ENCODE peak calls at places on chromosomes 2 and 18, in eight cellular contexts. R, B, X, L, H, S, Q and N are unnamed samples. For H3K27me3, the result is how much of the 10 kb centered on the place peaks cover.

GRCh38 chr2:111055735-111056134 is 65.0 kb upstream of the BCL2L11 start:
- DNase-seq in R (no peak), B (no peak), X (no peak), L (no peak), H (no peak), S (no peak), Q (no peak), N (no peak)

GRCh38 chr2:149733936-149734685 is 146.5 kb upstream of the MMADHC start:
- DNase-seq in R (no peak), B (no peak), X (no peak), L (peak), H (no peak), S (no peak), Q (no peak), N (no peak)

GRCh38 chr2:5365871-5366461 is 326.2 kb upstream of the SOX11 start:
- DNase-seq in R (peak), B (no peak), X (peak), L (peak), H (peak), S (peak), Q (peak), N (no peak)

GRCh38 chr2:150143087-150143536 is 344.4 kb downstream of the RND3 start:
- DNase-seq in R (no peak), B (no peak), X (no peak), L (peak), H (no peak), S (no peak), Q (no peak), N (no peak)

GRCh38 chr18:80190311-80190710 is 57.0 kb downstream of the PARD6G start:
- DNase-seq in R (no peak), B (no peak), X (no peak), L (no peak), H (no peak), S (no peak), Q (peak), N (no peak)

GRCh38 chr2:222424281-222424728 is at the start of gene SGPP2:
- DNase-seq in R (peak), B (no peak), X (peak), L (no peak), H (no peak), S (no peak), Q (no peak), N (peak)

GRCh38 chr18:51110073-51110797 is 80.2 kb downstream of the SMAD4 start:
- DNase-seq in R (peak), B (no peak), X (peak), L (peak), H (peak), S (peak), Q (peak), N (peak)

GRCh38 chr18:38611036-38611964 is 1045.7 kb upstream of the CELF4 start:
- DNase-seq in R (no peak), B (no peak), X (no peak), L (no peak), H (no peak), S (no peak), Q (no peak), N (no peak)

GRCh38 chr18:48361801-48362200 is 47.4 kb downstream of the ZBTB7C start:
- DNase-seq in R (no peak), B (no peak), X (no peak), L (no peak), H (no peak), S (no peak), Q (no peak), N (no peak)

GRCh38 chr2:37742286-37742685 is 70.8 kb upstream of the CDC42EP3 start:
- DNase-seq in R (no peak), B (no peak), X (no peak), L (peak), H (no peak), S (no peak), Q (no peak), N (no peak)

GRCh38 chr2:49931243-49931642 is 776.9 kb upstream of the FSHR start:
- DNase-seq in R (no peak), B (no peak), X (no peak), L (no peak), H (no peak), S (no peak), Q (no peak), N (no peak)

GRCh38 chr18:74289137-74289536 is 2.6 kb downstream of the CYB5A start:
- DNase-seq in R (no peak), B (no peak), X (no peak), L (no peak), H (no peak), S (no peak), Q (no peak), N (no peak)

GRCh38 chr2:238021327-238021726 is 39.5 kb upstream of the SCLY start:
- DNase-seq in R (no peak), B (no peak), X (no peak), L (no peak), H (no peak), S (no peak), Q (no peak), N (no peak)

GRCh38 chr2:37358466-37358865 is 14.0 kb downstream of the QPCT start:
- DNase-seq in R (no peak), B (no peak), X (no peak), L (no peak), H (no peak), S (no peak), Q (no peak), N (no peak)

GRCh38 chr2:166092889-166093288 is 34.9 kb downstream of the SCN1A start:
- DNase-seq in R (no peak), B (peak), X (no peak), L (peak), H (no peak), S (no peak), Q (no peak), N (no peak)

GRCh38 chr18:37533647-37534565 is 31.7 kb downstream of the CELF4 start:
- DNase-seq in R (no peak), B (no peak), X (no peak), L (no peak), H (no peak), S (no peak), Q (no peak), N (no peak)

GRCh38 chr18:37525302-37525585 is 40.4 kb downstream of the CELF4 start:
- DNase-seq in R (no peak), B (no peak), X (no peak), L (no peak), H (no peak), S (no peak), Q (no peak), N (no peak)

GRCh38 chr18:37532917-37533316 is 32.7 kb downstream of the CELF4 start:
- DNase-seq in R (no peak), B (no peak), X (no peak), L (no peak), H (no peak), S (no peak), Q (no peak), N (no peak)

GRCh38 chr18:37529296-37529695 is 36.3 kb downstream of the CELF4 start:
- DNase-seq in R (no peak), B (no peak), X (no peak), L (no peak), H (no peak), S (no peak), Q (no peak), N (no peak)

GRCh38 chr18:37529863-37530262 is 35.7 kb downstream of the CELF4 start:
- DNase-seq in R (no peak), B (no peak), X (no peak), L (no peak), H (no peak), S (no peak), Q (no peak), N (no peak)
- H3K27me3 ChIP-seq in R (under half), B (under half), X (under half), L (under half), H (under half), S (under half), Q (under half), N (under half)

GRCh38 chr18:54129448-54130134 is 94.9 kb downstream of the MBD2 start:
- DNase-seq in R (no peak), B (no peak), X (no peak), L (no peak), H (no peak), S (no peak), Q (no peak), N (no peak)

GRCh38 chr18:54130177-54130576 is 94.3 kb downstream of the MBD2 start:
- DNase-seq in R (no peak), B (no peak), X (no peak), L (no peak), H (no peak), S (no peak), Q (no peak), N (no peak)

GRCh38 chr18:54127759-54128378 is 96.6 kb downstream of the MBD2 start:
- DNase-seq in R (no peak), B (peak), X (no peak), L (peak), H (no peak), S (peak), Q (no peak), N (no peak)

GRCh38 chr18:54130631-54131030 is 93.8 kb downstream of the MBD2 start:
- DNase-seq in R (no peak), B (no peak), X (no peak), L (no peak), H (no peak), S (no peak), Q (no peak), N (no peak)

GRCh38 chr18:54125429-54125828 is 99.0 kb downstream of the MBD2 start:
- DNase-seq in R (no peak), B (no peak), X (no peak), L (peak), H (no peak), S (no peak), Q (no peak), N (no peak)
- H3K27ac ChIP-seq in R (no peak), B (no peak), X (no peak), L (no peak), H (no peak), S (no peak), Q (no peak), N (no peak)

GRCh38 chr18:46754188-46754587 is 2.7 kb downstream of the ST8SIA5 start:
- DNase-seq in R (no peak), B (no peak), X (no peak), L (no peak), H (no peak), S (no peak), Q (no peak), N (no peak)

GRCh38 chr18:46755315-46756171 is 1.3 kb downstream of the ST8SIA5 start:
- DNase-seq in R (no peak), B (no peak), X (no peak), L (no peak), H (no peak), S (peak), Q (no peak), N (no peak)

GRCh38 chr18:46756172-46756558 is 688 bp downstream of the ST8SIA5 start:
- DNase-seq in R (no peak), B (no peak), X (no peak), L (no peak), H (no peak), S (peak), Q (no peak), N (no peak)

GRCh38 chr18:46754661-46755292 is 2.1 kb downstream of the ST8SIA5 start:
- DNase-seq in R (no peak), B (no peak), X (no peak), L (no peak), H (no peak), S (no peak), Q (no peak), N (no peak)

DNA sequence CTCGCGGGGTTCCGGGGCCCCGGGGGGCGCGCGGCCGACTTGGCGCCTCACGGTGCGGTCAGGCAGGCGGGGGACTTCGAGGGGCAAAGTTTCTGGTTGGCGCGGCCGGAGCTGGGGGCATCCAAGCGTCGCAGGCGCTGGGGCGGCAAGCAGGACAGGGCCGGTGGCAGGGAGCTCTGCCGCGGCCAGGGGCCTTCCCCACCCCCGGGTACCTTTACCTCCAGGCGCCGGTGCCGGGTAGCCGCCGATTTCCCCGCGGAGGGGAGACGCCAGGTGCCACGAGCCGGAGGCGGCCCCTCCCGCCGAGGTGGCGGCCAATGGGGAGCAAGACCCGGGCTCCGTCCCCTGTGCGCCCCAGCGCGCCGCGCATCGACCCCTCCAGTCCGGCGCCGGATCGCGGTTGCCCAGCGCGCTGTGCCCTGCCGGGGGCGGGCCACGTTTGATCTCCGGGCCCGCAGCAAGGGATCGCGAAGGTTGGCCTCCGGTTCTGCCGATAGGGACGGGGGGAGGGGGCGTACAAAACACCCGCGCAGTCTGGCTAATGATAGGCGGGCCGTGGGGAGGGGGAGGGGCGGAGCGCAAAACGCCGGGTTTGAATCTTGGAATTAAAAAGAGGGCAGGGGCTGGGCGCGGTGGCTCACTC is at the start of gene ST8SIA5:
- DNase-seq in R (no peak), B (no peak), X (no peak), L (no peak), H (peak), S (peak), Q (no peak), N (no peak)
- H3K27me3 ChIP-seq in R (under half), B (under half), X (half or more), L (half or more), H (under half), S (half or more), Q (under half), N (under half)

GRCh38 chr18:77035380-77035779 is 97.2 kb downstream of the MBP start:
- DNase-seq in R (no peak), B (no peak), X (no peak), L (no peak), H (no peak), S (no peak), Q (no peak), N (no peak)

GRCh38 chr18:77032121-77032758 is 100.3 kb downstream of the MBP start:
- DNase-seq in R (no peak), B (no peak), X (no peak), L (no peak), H (no peak), S (no peak), Q (no peak), N (no peak)

GRCh38 chr18:77030201-77030600 is 102.4 kb downstream of the MBP start:
- DNase-seq in R (no peak), B (no peak), X (no peak), L (no peak), H (no peak), S (no peak), Q (no peak), N (no peak)

GRCh38 chr18:77031662-77032061 is 100.9 kb downstream of the MBP start:
- DNase-seq in R (no peak), B (no peak), X (no peak), L (no peak), H (no peak), S (no peak), Q (no peak), N (no peak)

GRCh38 chr18:77033575-77033974 is 99.0 kb downstream of the MBP start:
- DNase-seq in R (no peak), B (no peak), X (no peak), L (no peak), H (no peak), S (no peak), Q (no peak), N (no peak)
- H3K27ac ChIP-seq in R (no peak), B (no peak), X (no peak), L (no peak), H (no peak), S (no peak), Q (no peak), N (no peak)

GRCh38 chr18:7601936-7602335 is 34.8 kb downstream of the PTPRM start:
- DNase-seq in R (no peak), B (no peak), X (no peak), L (no peak), H (no peak), S (no peak), Q (no peak), N (no peak)

GRCh38 chr18:7601249-7601620 is 34.1 kb downstream of the PTPRM start:
- DNase-seq in R (no peak), B (no peak), X (no peak), L (peak), H (no peak), S (no peak), Q (no peak), N (no peak)

GRCh38 chr18:7598167-7599062 is 31.3 kb downstream of the PTPRM start:
- DNase-seq in R (no peak), B (no peak), X (no peak), L (no peak), H (no peak), S (no peak), Q (no peak), N (no peak)

GRCh38 chr18:7600036-7600435 is 32.9 kb downstream of the PTPRM start:
- DNase-seq in R (no peak), B (no peak), X (no peak), L (no peak), H (no peak), S (no peak), Q (no peak), N (no peak)

DNA sequence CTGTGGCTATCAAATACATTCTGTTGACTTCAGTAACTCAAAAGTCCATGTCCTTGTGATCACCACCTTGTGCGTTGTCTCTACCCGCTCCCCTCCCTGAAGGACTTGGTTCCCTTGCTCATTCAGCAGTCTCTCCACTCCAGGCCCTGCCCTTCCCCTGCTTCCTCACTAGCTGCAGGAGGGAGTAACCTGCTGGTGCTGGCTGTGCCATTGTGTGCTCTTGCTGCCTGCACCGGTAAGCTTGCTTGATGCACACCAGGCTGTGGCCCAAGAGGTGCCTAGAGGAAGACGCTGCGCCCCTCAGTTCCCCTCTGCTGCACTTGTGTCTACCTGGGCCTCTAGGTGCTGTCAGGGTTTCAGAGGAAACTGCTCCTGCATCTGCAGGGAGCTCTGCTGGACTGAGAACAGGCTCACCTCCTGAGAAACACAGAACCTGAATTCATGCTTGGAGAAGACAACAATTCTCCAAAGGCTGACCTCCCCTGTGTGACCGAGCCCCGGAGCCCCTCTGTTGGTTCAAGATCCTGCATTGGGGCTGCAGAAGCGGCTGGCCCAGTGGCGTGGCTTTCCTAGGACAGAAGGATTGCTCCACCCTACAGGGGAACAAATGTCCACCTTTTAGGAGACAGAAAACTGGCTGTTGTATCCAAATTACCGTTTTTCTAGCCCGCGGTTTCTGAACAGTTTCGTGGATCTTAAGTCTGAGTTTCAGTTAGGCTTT is 33.6 kb downstream of the PTPRM start:
- DNase-seq in R (no peak), B (no peak), X (no peak), L (no peak), H (no peak), S (no peak), Q (no peak), N (no peak)
- H3K27me3 ChIP-seq in R (under half), B (under half), X (under half), L (under half), H (under half), S (under half), Q (under half), N (under half)

GRCh38 chr2:127891806-127892205 is 6.0 kb upstream of the AMMECR1L start:
- DNase-seq in R (peak), B (no peak), X (peak), L (no peak), H (no peak), S (no peak), Q (no peak), N (no peak)

GRCh38 chr2:127888772-127889171 is 3.0 kb upstream of the AMMECR1L start:
- DNase-seq in R (no peak), B (no peak), X (no peak), L (no peak), H (no peak), S (no peak), Q (no peak), N (no peak)

GRCh38 chr2:127897531-127898187 is 11.9 kb upstream of the AMMECR1L start:
- DNase-seq in R (peak), B (no peak), X (no peak), L (no peak), H (no peak), S (no peak), Q (no peak), N (no peak)

GRCh38 chr2:127893033-127893432 is 7.3 kb upstream of the AMMECR1L start:
- DNase-seq in R (no peak), B (no peak), X (no peak), L (no peak), H (no peak), S (no peak), Q (no peak), N (no peak)

DNA sequence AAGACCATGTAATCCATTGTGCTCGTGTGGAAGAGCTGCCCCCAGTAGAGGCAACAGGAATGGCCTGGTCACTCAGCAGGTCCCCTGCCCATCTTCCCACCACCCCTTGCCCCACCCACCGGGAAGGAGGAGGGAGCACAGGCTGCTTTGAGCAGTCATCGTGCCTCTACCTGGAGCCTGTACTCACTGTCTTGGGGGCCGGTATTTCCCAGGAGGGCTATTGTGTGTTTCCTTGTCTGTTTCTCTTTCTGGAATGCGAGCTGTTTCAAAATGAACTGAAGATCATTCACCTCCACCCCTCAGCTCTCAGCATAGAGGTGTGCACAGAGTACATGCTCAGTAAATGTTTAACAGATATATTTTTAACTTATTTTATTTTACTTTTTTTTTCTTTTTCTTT is 7.7 kb upstream of the AMMECR1L start:
- DNase-seq in R (no peak), B (no peak), X (no peak), L (no peak), H (no peak), S (no peak), Q (no peak), N (no peak)
- H3K27ac ChIP-seq in R (no peak), B (no peak), X (no peak), L (no peak), H (no peak), S (no peak), Q (no peak), N (no peak)